ENCODE peak calls at places on chromosomes 4 and X, in six cellular contexts. One of them, this sample, is unnamed.

GRCh38 chrX:39605183-39605582 is 492.6 kb downstream of the BCOR start:
- DNase-seq in NCI-H2081: no peak
- DNase-seq in NCI-H1092: no peak
- DNase-seq in pulmonary artery endothelial cell: no peak
- DNase-seq in stimulated activated CD4-positive, alpha-beta T cell treated with anti-CD3 and anti-CD28 coated beads, Interleukin-4, amount 100 ng/mL, for 48 hours: no peak
- DNase-seq in progenitor cell of endocrine pancreas: no peak
- DNase-seq in this sample: no peak

GRCh38 chrX:104510801-104511200 is 55.2 kb upstream of the IL1RAPL2 start:
- DNase-seq in NCI-H2081: no peak
- DNase-seq in NCI-H1092: no peak
- DNase-seq in pulmonary artery endothelial cell: no peak
- DNase-seq in stimulated activated CD4-positive, alpha-beta T cell treated with anti-CD3 and anti-CD28 coated beads, Interleukin-4, amount 100 ng/mL, for 48 hours: no peak
- DNase-seq in progenitor cell of endocrine pancreas: no peak
- DNase-seq in this sample: no peak

GRCh38 chrX:109472939-109473713 is 8.8 kb downstream of the GUCY2F start:
- DNase-seq in NCI-H2081: no peak
- DNase-seq in NCI-H1092: no peak
- DNase-seq in pulmonary artery endothelial cell: no peak
- DNase-seq in stimulated activated CD4-positive, alpha-beta T cell treated with anti-CD3 and anti-CD28 coated beads, Interleukin-4, amount 100 ng/mL, for 48 hours: peak; percentile 18
- DNase-seq in progenitor cell of endocrine pancreas: peak; percentile 20
- DNase-seq in this sample: peak; percentile 26

GRCh38 chr4:109302366-109303140 is at the start of gene COL25A1:
- DNase-seq in NCI-H2081: peak; percentile 9
- DNase-seq in NCI-H1092: no peak
- DNase-seq in pulmonary artery endothelial cell: peak; percentile 36
- DNase-seq in stimulated activated CD4-positive, alpha-beta T cell treated with anti-CD3 and anti-CD28 coated beads, Interleukin-4, amount 100 ng/mL, for 48 hours: no peak
- DNase-seq in progenitor cell of endocrine pancreas: peak; percentile 77
- DNase-seq in this sample: peak; percentile 84

GRCh38 chr4:100707786-100708185 is 190.0 kb upstream of the EMCN start:
- DNase-seq in NCI-H2081: no peak
- DNase-seq in NCI-H1092: no peak
- DNase-seq in pulmonary artery endothelial cell: no peak
- DNase-seq in stimulated activated CD4-positive, alpha-beta T cell treated with anti-CD3 and anti-CD28 coated beads, Interleukin-4, amount 100 ng/mL, for 48 hours: no peak
- DNase-seq in progenitor cell of endocrine pancreas: no peak
- DNase-seq in this sample: no peak

GRCh38 chr4:161555689-161556660 is 607.8 kb downstream of the FSTL5 start:
- DNase-seq in NCI-H2081: no peak
- DNase-seq in NCI-H1092: no peak
- DNase-seq in pulmonary artery endothelial cell: no peak
- DNase-seq in stimulated activated CD4-positive, alpha-beta T cell treated with anti-CD3 and anti-CD28 coated beads, Interleukin-4, amount 100 ng/mL, for 48 hours: no peak
- DNase-seq in progenitor cell of endocrine pancreas: no peak
- DNase-seq in this sample: no peak

GRCh38 chrX:25618248-25618647 is 519.9 kb upstream of the MAGEB18 start:
- DNase-seq in NCI-H2081: no peak
- DNase-seq in NCI-H1092: no peak
- DNase-seq in pulmonary artery endothelial cell: no peak
- DNase-seq in stimulated activated CD4-positive, alpha-beta T cell treated with anti-CD3 and anti-CD28 coated beads, Interleukin-4, amount 100 ng/mL, for 48 hours: no peak
- DNase-seq in progenitor cell of endocrine pancreas: no peak
- DNase-seq in this sample: no peak

GRCh38 chrX:74602142-74602541 is 12.3 kb downstream of the RLIM start:
- DNase-seq in NCI-H2081: no peak
- DNase-seq in NCI-H1092: no peak
- DNase-seq in pulmonary artery endothelial cell: no peak
- DNase-seq in stimulated activated CD4-positive, alpha-beta T cell treated with anti-CD3 and anti-CD28 coated beads, Interleukin-4, amount 100 ng/mL, for 48 hours: no peak
- DNase-seq in progenitor cell of endocrine pancreas: no peak
- DNase-seq in this sample: no peak

GRCh38 chr4:110287130-110287529 is 88.7 kb upstream of the ELOVL6 start:
- DNase-seq in NCI-H2081: no peak
- DNase-seq in NCI-H1092: no peak
- DNase-seq in pulmonary artery endothelial cell: no peak
- DNase-seq in stimulated activated CD4-positive, alpha-beta T cell treated with anti-CD3 and anti-CD28 coated beads, Interleukin-4, amount 100 ng/mL, for 48 hours: no peak
- DNase-seq in progenitor cell of endocrine pancreas: no peak
- DNase-seq in this sample: no peak

GRCh38 chr4:108054025-108054424 is 64.3 kb downstream of the HADH start:
- DNase-seq in NCI-H2081: no peak
- DNase-seq in NCI-H1092: no peak
- DNase-seq in pulmonary artery endothelial cell: no peak
- DNase-seq in stimulated activated CD4-positive, alpha-beta T cell treated with anti-CD3 and anti-CD28 coated beads, Interleukin-4, amount 100 ng/mL, for 48 hours: no peak
- DNase-seq in progenitor cell of endocrine pancreas: no peak
- DNase-seq in this sample: no peak

GRCh38 chr4:132839070-132839469 is 310.0 kb upstream of the PCDH10 start:
- DNase-seq in NCI-H2081: no peak
- DNase-seq in NCI-H1092: no peak
- DNase-seq in pulmonary artery endothelial cell: no peak
- DNase-seq in stimulated activated CD4-positive, alpha-beta T cell treated with anti-CD3 and anti-CD28 coated beads, Interleukin-4, amount 100 ng/mL, for 48 hours: no peak
- DNase-seq in progenitor cell of endocrine pancreas: no peak
- DNase-seq in this sample: no peak

This sample was measured in glutamatergic neuron.